ENCODE peak calls at places on chromosome 21, in four cellular contexts. Y is tibial nerve, Q is suprapubic skin, S is HepG2. G is an unnamed sample.

GRCh38 chr21:38140192-38140905 is 116.4 kb upstream of the KCNJ15 start:
- DNase-seq in Q (no peak), S (no peak), Y (no peak), G (no peak)

GRCh38 chr21:37712204-37712934 is 203.9 kb downstream of the KCNJ6 start:
- DNase-seq in Q (no peak), S (peak; percentile 41), Y (peak; percentile 24), G (peak; percentile 49)

GRCh38 chr21:33047231-33047630 is 21.5 kb downstream of the OLIG2 start:
- DNase-seq in Q (no peak), Y (no peak), S (no peak), G (no peak)

GRCh38 chr21:18041012-18041411 is 203.6 kb upstream of the CHODL start:
- DNase-seq in S (peak; percentile 45), Y (no peak), Q (no peak), G (no peak)

GRCh38 chr21:28509031-28509430 is 483.6 kb downstream of the LTN1 start:
- DNase-seq in Y (no peak), S (no peak), Q (no peak), G (no peak)

GRCh38 chr21:42739061-42739931 is 85.9 kb downstream of the PDE9A start:
- DNase-seq in S (peak; percentile 81), Q (peak; percentile 48), Y (no peak), G (peak; percentile 9)

GRCh38 chr21:39842741-39843146 is 24.5 kb upstream of the PCP4 start:
- DNase-seq in Q (no peak), Y (no peak), S (no peak), G (no peak)

GRCh38 chr21:23881783-23882182 is 1725.5 kb downstream of the MRPL39 start:
- DNase-seq in Y (no peak), Q (no peak), S (no peak), G (no peak)

GRCh38 chr21:17585875-17586450 is 26.7 kb downstream of the BTG3 start:
- DNase-seq in Q (no peak), S (peak; percentile 41), Y (no peak), G (no peak)

GRCh38 chr21:34771512-34772028 is 102.8 kb downstream of the CLIC6 start:
- DNase-seq in Y (no peak), Q (no peak), S (peak; percentile 89), G (no peak)

GRCh38 chr21:35062016-35062415 is 12.9 kb upstream of the RUNX1 start:
- DNase-seq in Q (no peak), S (no peak), Y (no peak), G (no peak)

DNA sequence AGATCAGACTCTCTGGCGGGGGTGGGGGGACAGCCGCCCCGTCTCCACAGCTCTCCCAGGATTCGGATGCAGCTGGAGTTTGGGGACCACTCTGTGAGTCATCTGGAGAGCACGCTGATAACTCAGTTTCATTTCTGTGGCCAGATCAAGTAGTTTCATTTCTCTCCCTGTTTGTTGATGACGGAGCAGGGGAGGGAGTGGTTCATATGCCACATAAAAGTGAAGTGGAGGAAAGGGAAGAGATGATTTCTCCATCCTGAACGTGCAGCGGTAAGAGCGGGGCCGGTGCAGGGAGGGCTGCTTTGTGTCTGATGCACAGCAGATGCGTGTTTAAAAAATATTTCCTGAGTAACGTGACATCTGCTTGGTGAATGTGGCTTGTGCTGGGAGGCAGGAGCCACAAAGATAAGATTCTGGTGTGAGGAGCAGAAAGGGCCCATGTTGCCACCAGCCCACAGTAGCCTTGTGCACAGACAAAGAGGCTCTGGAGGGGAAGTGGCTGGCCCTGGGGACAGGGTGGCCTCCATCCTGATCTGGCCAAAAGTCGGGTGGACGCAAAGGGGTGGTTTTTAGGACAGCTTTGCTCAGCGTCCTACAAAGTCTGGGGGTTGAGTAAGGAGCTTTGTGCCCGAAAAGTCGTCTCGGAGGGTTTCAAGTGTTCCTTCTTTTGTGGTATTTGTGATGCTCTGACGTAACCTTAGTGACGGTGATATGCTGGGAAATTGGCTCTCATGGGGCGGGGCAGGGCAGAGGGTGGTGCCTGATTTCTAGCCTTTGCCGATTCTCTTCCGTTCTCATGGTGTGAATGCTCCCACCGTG is at the start of gene MX2:
- DNase-seq in Y (peak; percentile 52), S (peak; percentile 35), Q (peak; percentile 89), G (peak; percentile 71)
- H3K4me3 ChIP-seq in Y (peak within 1 kb of the TSS; percentile 44), S (peak within 1 kb of the TSS; percentile 65), Q (peak within 1 kb of the TSS; percentile 43), G (peak within 1 kb of the TSS; percentile 43)

DNA sequence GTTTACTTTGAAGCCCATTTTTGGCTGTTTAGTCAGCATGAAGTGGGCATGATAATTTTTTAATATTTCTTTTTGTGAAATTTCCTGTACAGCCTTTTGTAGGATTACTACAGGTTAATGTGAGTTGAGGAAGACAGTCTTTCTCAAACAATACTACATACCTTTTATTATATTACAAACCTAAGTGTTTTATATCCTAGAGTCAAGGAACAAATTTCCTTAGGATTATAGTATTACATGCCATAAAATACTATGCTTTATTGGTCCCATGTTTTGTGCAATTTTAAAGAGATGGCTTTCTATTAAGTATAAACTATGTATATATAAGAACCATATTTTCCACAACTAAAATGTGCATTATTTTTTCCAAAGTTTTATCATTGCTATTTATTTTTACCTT is 9.2 kb upstream of the CHAF1B start:
- DNase-seq in Q (no peak), Y (no peak), S (no peak), G (no peak)
- H3K36me3 ChIP-seq in Q (peaks cover 61% of the 10 kb centered on the region), Y (peaks cover 18% of the 10 kb centered on the region), S (peaks cover 7% of the 10 kb centered on the region), G (peaks cover 23% of the 10 kb centered on the region)

GRCh38 chr21:45366931-45367401 is 38.0 kb upstream of the COL18A1 start:
- DNase-seq in S (peak; percentile 74), Y (no peak), Q (no peak), G (peak; percentile 55)
- TF ChIP-seq EP300 in S (peak; percentile 26), Y (peak; percentile 26), Q (no peak), G (no peak)

GRCh38 chr21:14520535-14520934 is 25.6 kb downstream of the SAMSN1 start:
- DNase-seq in Y (no peak), Q (no peak), S (no peak), G (no peak)
- H3K4me3 ChIP-seq in Y (no peak overlapping the region), Q (no peak overlapping the region), S (no peak overlapping the region), G (no peak overlapping the region)

DNA sequence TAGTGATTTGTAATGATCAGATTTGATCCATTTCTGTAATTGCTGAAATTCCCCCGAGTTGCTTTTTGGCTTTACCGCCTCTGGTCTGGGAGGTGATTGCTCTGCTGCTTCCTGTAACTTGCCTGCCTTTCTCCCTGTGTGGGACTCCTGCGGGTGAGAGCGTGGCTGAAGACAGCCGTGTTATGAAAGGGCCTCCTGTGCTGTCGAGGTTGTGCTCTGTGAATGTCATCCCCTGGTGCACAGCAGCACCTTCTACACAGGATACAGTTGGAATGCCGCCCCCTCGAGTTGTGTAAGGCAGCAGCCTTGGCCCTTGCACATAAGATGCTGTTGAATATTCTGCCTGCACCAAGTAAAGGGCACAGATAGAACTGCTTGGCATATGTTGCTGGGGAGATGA is 5.9 kb downstream of the SOD1 start:
- DNase-seq in S (peak; percentile 20), Y (no peak), Q (no peak), G (no peak)
- H3K36me3 ChIP-seq in S (peaks cover 10% of the 10 kb centered on the region), Y (no peaks in the 10 kb centered on the region), Q (peaks cover 32% of the 10 kb centered on the region), G (no peaks in the 10 kb centered on the region)

GRCh38 chr21:36423772-36424433 is 38.7 kb downstream of the CHAF1B start:
- DNase-seq in Y (no peak), S (no peak), Q (no peak), G (no peak)

GRCh38 chr21:36422279-36423098 is 37.3 kb downstream of the CHAF1B start:
- DNase-seq in Y (no peak), Q (no peak), S (peak; percentile 40), G (peak; percentile 63)

GRCh38 chr21:36420571-36421339 is 35.6 kb downstream of the CHAF1B start:
- DNase-seq in Q (no peak), Y (no peak), S (no peak), G (no peak)

GRCh38 chr21:36419241-36419640 is 34.0 kb downstream of the CHAF1B start:
- DNase-seq in Y (no peak), S (no peak), Q (no peak), G (no peak)

GRCh38 chr21:36419996-36420395 is 34.8 kb downstream of the CHAF1B start:
- DNase-seq in Y (peak; percentile 38), Q (peak; percentile 82), S (peak; percentile 63), G (peak; percentile 78)
- TF ChIP-seq EP300 in Y (no peak), Q (no peak), S (no peak), G (no peak)

DNA sequence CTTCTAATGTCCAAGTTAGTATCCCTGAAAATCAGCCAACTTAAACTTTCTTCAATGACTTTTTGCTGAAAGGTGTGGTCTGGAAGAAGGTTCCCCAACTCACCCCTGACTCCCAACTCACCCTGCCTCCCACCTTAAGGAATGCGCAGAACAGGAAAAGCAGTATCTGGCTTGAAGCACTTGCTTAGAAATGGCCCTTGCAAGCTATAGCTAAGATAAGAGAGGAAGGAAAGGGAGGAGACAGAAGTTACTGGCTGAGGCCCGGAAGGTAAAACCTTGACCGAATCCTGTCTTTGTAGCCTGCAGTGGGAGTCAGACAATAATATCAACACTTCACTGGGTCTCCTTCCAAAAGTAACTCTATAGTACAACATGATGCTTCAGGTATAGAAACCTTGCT is 2.9 kb downstream of the CYYR1 start:
- DNase-seq in Y (no peak), S (no peak), Q (no peak), G (no peak)
- H3K4me3 ChIP-seq in Y (no peak overlapping the region), S (no peak overlapping the region), Q (no peak overlapping the region), G (no peak overlapping the region)

DNA sequence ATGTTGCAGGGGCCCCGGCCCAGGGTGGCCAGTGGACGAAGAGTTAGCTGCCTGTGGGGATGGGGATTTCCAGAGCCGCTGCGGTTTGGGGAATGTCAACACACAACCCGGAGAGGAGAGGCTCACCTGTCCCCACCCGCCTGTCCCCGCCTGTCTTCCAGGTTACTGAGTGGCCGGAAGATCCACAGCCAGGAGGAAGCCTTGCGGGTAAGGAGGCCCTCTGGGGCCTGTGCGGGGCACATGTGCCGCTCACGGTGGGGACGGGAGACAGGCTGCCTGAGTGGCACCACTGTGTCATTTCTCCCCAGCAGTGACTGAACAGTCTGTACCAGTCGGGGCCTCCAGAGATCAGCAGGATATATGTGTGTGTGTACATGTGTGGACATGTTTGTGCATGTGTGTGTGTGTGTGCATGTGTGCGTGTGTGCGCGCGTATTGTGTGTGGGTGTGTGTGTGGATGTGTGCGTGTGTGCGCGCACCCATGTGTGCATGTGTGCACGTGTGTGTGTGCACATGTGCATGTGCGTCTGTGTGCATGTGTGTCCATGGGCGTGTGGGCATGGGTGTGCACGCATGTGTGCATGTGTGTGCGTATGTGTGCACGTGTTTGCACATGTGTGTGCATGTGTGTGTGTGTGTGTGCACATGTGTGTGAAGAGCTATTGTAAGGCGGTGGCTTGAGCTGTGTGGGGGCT is 25.6 kb downstream of the CSTB start:
- DNase-seq in Y (no peak), Q (no peak), S (no peak), G (no peak)
- H3K36me3 ChIP-seq in Y (peaks cover 18% of the 10 kb centered on the region), Q (peaks cover 100% of the 10 kb centered on the region), S (peaks cover 42% of the 10 kb centered on the region), G (no peaks in the 10 kb centered on the region)

GRCh38 chr21:44475266-44475665 is 20.0 kb downstream of the LRRC3 start:
- DNase-seq in Y (no peak), Q (peak; percentile 20), S (no peak), G (no peak)

GRCh38 chr21:44471341-44471740 is 16.0 kb downstream of the LRRC3 start:
- DNase-seq in Y (no peak), S (no peak), Q (no peak), G (no peak)

GRCh38 chr21:44473915-44474555 is 18.7 kb downstream of the LRRC3 start:
- DNase-seq in Q (peak; percentile 24), S (no peak), Y (no peak), G (no peak)

GRCh38 chr21:44467859-44468195 is 12.5 kb downstream of the LRRC3 start:
- DNase-seq in Y (no peak), S (no peak), Q (peak; percentile 42), G (no peak)

GRCh38 chr21:44471996-44472395 is 16.7 kb downstream of the LRRC3 start:
- DNase-seq in S (no peak), Q (no peak), Y (no peak), G (no peak)
- TF ChIP-seq EP300 in S (no peak), Q (no peak), Y (no peak), G (no peak)

G was measured in transverse colon.